ENCODE peak calls at places on chromosomes 13 and 19, in eight cellular contexts. Z is HTR-8/SVneo; Y is activated naive CD4-positive, alpha-beta T cell treated with anti-CD3 and anti-CD28 coated beads, Interleukin-2, amount 50 U/mL, for 72 hours; P is AML-193; B is A549; C is lower leg skin; T is naive thymus-derived CD8-positive, alpha-beta T cell; R is activated CD8-positive, alpha-beta memory T cell treated with anti-CD3 and anti-CD28 coated beads for 1 hour. X is an unnamed sample.

GRCh38 chr13:76845367-76845766 is 40.8 kb downstream of the KCTD12 start:
- DNase-seq in P (no peak), R (no peak), B (no peak), T (no peak), Y (no peak), Z (no peak), C (no peak), X (no peak)

GRCh38 chr19:34232566-34233481 is 21.5 kb upstream of the GARRE1 start:
- DNase-seq in Z (peak), B (peak), P (no peak), T (no peak), R (no peak), C (peak), Y (no peak), X (peak)

GRCh38 chr19:45901912-45902650 is at the start of gene MYPOP:
- DNase-seq in B (no peak), T (no peak), R (no peak), P (no peak), Z (no peak), Y (no peak), C (no peak), X (no peak)

GRCh38 chr13:109592776-109593175 is 193.6 kb downstream of the IRS2 start:
- DNase-seq in T (no peak), P (no peak), B (no peak), C (no peak), R (no peak), Z (no peak), Y (no peak), X (no peak)

GRCh38 chr19:45670670-45671453 is 2.8 kb downstream of the GIPR start:
- DNase-seq in P (no peak), T (peak), B (peak), R (no peak), Z (no peak), C (peak), Y (no peak), X (no peak)

GRCh38 chr19:47107201-47107952 is 6.2 kb downstream of the ZC3H4 start:
- DNase-seq in Y (peak), P (no peak), T (no peak), C (no peak), R (no peak), Z (no peak), B (no peak), X (no peak)

GRCh38 chr13:101205408-101205807 is 210.9 kb downstream of the NALCN start:
- DNase-seq in C (no peak), Y (no peak), Z (no peak), B (no peak), T (no peak), R (no peak), P (no peak), X (no peak)

GRCh38 chr19:41871573-41872383 is 5.3 kb upstream of the CD79A start:
- DNase-seq in P (peak), Y (peak), R (no peak), T (peak), B (peak), C (no peak), Z (no peak), X (no peak)

GRCh38 chr13:61144834-61145593 is 270.6 kb downstream of the PCDH20 start:
- DNase-seq in R (no peak), B (no peak), Y (no peak), P (no peak), C (no peak), Z (no peak), T (no peak), X (no peak)

X was measured in ascending aorta.